ENCODE peak calls at places on chromosomes 2 and 18, in eight cellular contexts. One of them, this sample, is unnamed.

GRCh38 chr2:13056259-13056843 is 339.6 kb downstream of the TRIB2 start:
- DNase-seq in IMR-90: peak
- DNase-seq in astrocyte: no peak
- DNase-seq in GM23248: peak
- DNase-seq in fibroblast of lung: peak
- DNase-seq in PC-3: peak
- DNase-seq in H9: no peak
- DNase-seq in K562: no peak
- DNase-seq in this sample: peak

GRCh38 chr2:57448816-57449215 is 597.8 kb upstream of the VRK2 start:
- DNase-seq in H9: no peak
- DNase-seq in PC-3: no peak
- DNase-seq in IMR-90: no peak
- DNase-seq in fibroblast of lung: no peak
- DNase-seq in K562: no peak
- DNase-seq in GM23248: no peak
- DNase-seq in astrocyte: no peak
- DNase-seq in this sample: peak

GRCh38 chr2:79511320-79511951 is 1.4 kb upstream of the CTNNA2 start:
- DNase-seq in PC-3: peak
- DNase-seq in astrocyte: peak
- DNase-seq in K562: peak
- DNase-seq in IMR-90: peak
- DNase-seq in GM23248: peak
- DNase-seq in fibroblast of lung: peak
- DNase-seq in H9: peak
- DNase-seq in this sample: peak

GRCh38 chr2:157785866-157786662 is 90.1 kb downstream of the ACVR1 start:
- DNase-seq in astrocyte: peak
- DNase-seq in fibroblast of lung: no peak
- DNase-seq in K562: no peak
- DNase-seq in H9: no peak
- DNase-seq in IMR-90: peak
- DNase-seq in GM23248: peak
- DNase-seq in PC-3: peak
- DNase-seq in this sample: peak

GRCh38 chr18:54875063-54875462 is 46.8 kb downstream of the RAB27B start:
- DNase-seq in GM23248: no peak
- DNase-seq in astrocyte: no peak
- DNase-seq in K562: no peak
- DNase-seq in fibroblast of lung: no peak
- DNase-seq in IMR-90: no peak
- DNase-seq in PC-3: no peak
- DNase-seq in H9: no peak
- DNase-seq in this sample: no peak

GRCh38 chr2:109331864-109332848 is 203.2 kb downstream of the SH3RF3 start:
- DNase-seq in PC-3: peak
- DNase-seq in IMR-90: peak
- DNase-seq in H9: peak
- DNase-seq in GM23248: peak
- DNase-seq in astrocyte: peak
- DNase-seq in fibroblast of lung: peak
- DNase-seq in K562: no peak
- DNase-seq in this sample: peak

GRCh38 chr2:212958757-212959295 is 192.6 kb downstream of the IKZF2 start:
- DNase-seq in astrocyte: peak
- DNase-seq in K562: no peak
- DNase-seq in PC-3: no peak
- DNase-seq in fibroblast of lung: no peak
- DNase-seq in GM23248: peak
- DNase-seq in IMR-90: peak
- DNase-seq in H9: no peak
- DNase-seq in this sample: peak

GRCh38 chr18:46431522-46432171 is 225.4 kb downstream of the LOXHD1 start:
- DNase-seq in astrocyte: no peak
- DNase-seq in fibroblast of lung: no peak
- DNase-seq in GM23248: no peak
- DNase-seq in K562: no peak
- DNase-seq in IMR-90: no peak
- DNase-seq in H9: no peak
- DNase-seq in PC-3: no peak
- DNase-seq in this sample: no peak

GRCh38 chr18:73880387-73880786 is 267.2 kb downstream of the FBXO15 start:
- DNase-seq in fibroblast of lung: no peak
- DNase-seq in H9: no peak
- DNase-seq in GM23248: no peak
- DNase-seq in IMR-90: no peak
- DNase-seq in K562: no peak
- DNase-seq in PC-3: peak
- DNase-seq in astrocyte: no peak
- DNase-seq in this sample: no peak

GRCh38 chr2:39871291-39871761 is 92.3 kb upstream of the THUMPD2 start:
- DNase-seq in fibroblast of lung: peak
- DNase-seq in IMR-90: peak
- DNase-seq in K562: no peak
- DNase-seq in H9: no peak
- DNase-seq in astrocyte: peak
- DNase-seq in GM23248: peak
- DNase-seq in PC-3: peak
- DNase-seq in this sample: peak

GRCh38 chr2:76455910-76456309 is 745.2 kb upstream of the GCFC2 start:
- DNase-seq in GM23248: no peak
- DNase-seq in IMR-90: no peak
- DNase-seq in PC-3: no peak
- DNase-seq in H9: no peak
- DNase-seq in astrocyte: no peak
- DNase-seq in K562: no peak
- DNase-seq in fibroblast of lung: no peak
- DNase-seq in this sample: no peak

GRCh38 chr2:70534183-70534836 is 19.3 kb downstream of the TGFA start:
- DNase-seq in astrocyte: no peak
- DNase-seq in K562: no peak
- DNase-seq in PC-3: peak
- DNase-seq in GM23248: no peak
- DNase-seq in fibroblast of lung: no peak
- DNase-seq in IMR-90: no peak
- DNase-seq in H9: no peak
- DNase-seq in this sample: no peak

GRCh38 chr18:11759456-11759855 is 70.4 kb downstream of the GNAL start:
- DNase-seq in IMR-90: no peak
- DNase-seq in PC-3: no peak
- DNase-seq in astrocyte: no peak
- DNase-seq in K562: no peak
- DNase-seq in GM23248: no peak
- DNase-seq in H9: no peak
- DNase-seq in fibroblast of lung: no peak
- DNase-seq in this sample: no peak

GRCh38 chr2:125227843-125228392 is 1202.8 kb downstream of the CNTNAP5 start:
- DNase-seq in GM23248: no peak
- DNase-seq in H9: no peak
- DNase-seq in PC-3: no peak
- DNase-seq in astrocyte: no peak
- DNase-seq in fibroblast of lung: no peak
- DNase-seq in IMR-90: no peak
- DNase-seq in K562: no peak
- DNase-seq in this sample: no peak

GRCh38 chr2:198874502-198874858 is 583.3 kb downstream of the SATB2 start:
- DNase-seq in H9: no peak
- DNase-seq in fibroblast of lung: peak
- DNase-seq in GM23248: peak
- DNase-seq in PC-3: no peak
- DNase-seq in K562: no peak
- DNase-seq in astrocyte: peak
- DNase-seq in IMR-90: peak
- DNase-seq in this sample: no peak

GRCh38 chr2:44676379-44676778 is 265.1 kb upstream of the SIX3 start:
- DNase-seq in astrocyte: no peak
- DNase-seq in K562: no peak
- DNase-seq in GM23248: no peak
- DNase-seq in H9: no peak
- DNase-seq in PC-3: no peak
- DNase-seq in fibroblast of lung: no peak
- DNase-seq in IMR-90: no peak
- DNase-seq in this sample: no peak

GRCh38 chr2:192571636-192572035 is 376.9 kb upstream of the TMEFF2 start:
- DNase-seq in astrocyte: no peak
- DNase-seq in GM23248: no peak
- DNase-seq in fibroblast of lung: no peak
- DNase-seq in IMR-90: no peak
- DNase-seq in PC-3: no peak
- DNase-seq in H9: no peak
- DNase-seq in K562: no peak
- DNase-seq in this sample: no peak

GRCh38 chr2:219467736-219468075 is 31.0 kb upstream of the GMPPA start:
- DNase-seq in K562: no peak
- DNase-seq in H9: no peak
- DNase-seq in GM23248: no peak
- DNase-seq in astrocyte: no peak
- DNase-seq in IMR-90: no peak
- DNase-seq in fibroblast of lung: no peak
- DNase-seq in PC-3: no peak
- DNase-seq in this sample: no peak

GRCh38 chr18:7955175-7955574 is 388.1 kb downstream of the PTPRM start:
- DNase-seq in K562: no peak
- DNase-seq in H9: no peak
- DNase-seq in IMR-90: no peak
- DNase-seq in GM23248: no peak
- DNase-seq in astrocyte: no peak
- DNase-seq in fibroblast of lung: no peak
- DNase-seq in PC-3: no peak
- DNase-seq in this sample: no peak

GRCh38 chr18:7957297-7957696 is 390.2 kb downstream of the PTPRM start:
- DNase-seq in K562: no peak
- DNase-seq in PC-3: no peak
- DNase-seq in IMR-90: no peak
- DNase-seq in astrocyte: no peak
- DNase-seq in H9: no peak
- DNase-seq in fibroblast of lung: no peak
- DNase-seq in GM23248: no peak
- DNase-seq in this sample: no peak

GRCh38 chr18:7954229-7954628 is 387.1 kb downstream of the PTPRM start:
- DNase-seq in K562: no peak
- DNase-seq in GM23248: peak
- DNase-seq in astrocyte: peak
- DNase-seq in fibroblast of lung: peak
- DNase-seq in H9: no peak
- DNase-seq in PC-3: peak
- DNase-seq in IMR-90: peak
- DNase-seq in this sample: no peak

GRCh38 chr18:7958081-7958896 is 391.2 kb downstream of the PTPRM start:
- DNase-seq in GM23248: peak
- DNase-seq in fibroblast of lung: peak
- DNase-seq in K562: no peak
- DNase-seq in H9: no peak
- DNase-seq in astrocyte: peak
- DNase-seq in IMR-90: peak
- DNase-seq in PC-3: peak
- DNase-seq in this sample: peak

DNA sequence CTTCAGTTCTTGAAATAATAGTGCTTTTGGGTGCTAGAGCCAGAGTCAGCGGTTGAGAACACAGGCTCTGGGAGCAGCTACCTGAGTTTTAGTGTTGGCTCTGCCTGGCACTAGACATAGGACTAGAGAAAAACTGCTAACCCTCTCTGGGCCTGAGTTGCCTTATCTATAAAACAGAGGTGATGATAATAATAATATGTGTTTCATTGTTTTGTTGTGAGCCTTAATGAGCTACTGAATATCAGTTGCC is 391.7 kb downstream of the PTPRM start:
- DNase-seq in astrocyte: no peak
- DNase-seq in H9: no peak
- DNase-seq in GM23248: peak
- DNase-seq in IMR-90: no peak
- DNase-seq in fibroblast of lung: no peak
- DNase-seq in K562: no peak
- DNase-seq in PC-3: no peak
- DNase-seq in this sample: no peak
- H3K9ac ChIP-seq in astrocyte: peak
- H3K9ac ChIP-seq in H9: no peak
- H3K9ac ChIP-seq in GM23248: no peak
- H3K9ac ChIP-seq in IMR-90: no peak
- H3K9ac ChIP-seq in fibroblast of lung: peak
- H3K9ac ChIP-seq in K562: no peak
- H3K9ac ChIP-seq in PC-3: peak
- H3K9ac ChIP-seq in this sample: peak

GRCh38 chr2:235698504-235698903 is 204.7 kb downstream of the AGAP1 start:
- DNase-seq in K562: no peak
- DNase-seq in GM23248: no peak
- DNase-seq in PC-3: no peak
- DNase-seq in H9: no peak
- DNase-seq in IMR-90: no peak
- DNase-seq in astrocyte: no peak
- DNase-seq in fibroblast of lung: no peak
- DNase-seq in this sample: no peak
- H3K9ac ChIP-seq in K562: no peak
- H3K9ac ChIP-seq in GM23248: no peak
- H3K9ac ChIP-seq in PC-3: no peak
- H3K9ac ChIP-seq in H9: no peak
- H3K9ac ChIP-seq in IMR-90: no peak
- H3K9ac ChIP-seq in astrocyte: no peak
- H3K9ac ChIP-seq in fibroblast of lung: no peak
- H3K9ac ChIP-seq in this sample: no peak

DNA sequence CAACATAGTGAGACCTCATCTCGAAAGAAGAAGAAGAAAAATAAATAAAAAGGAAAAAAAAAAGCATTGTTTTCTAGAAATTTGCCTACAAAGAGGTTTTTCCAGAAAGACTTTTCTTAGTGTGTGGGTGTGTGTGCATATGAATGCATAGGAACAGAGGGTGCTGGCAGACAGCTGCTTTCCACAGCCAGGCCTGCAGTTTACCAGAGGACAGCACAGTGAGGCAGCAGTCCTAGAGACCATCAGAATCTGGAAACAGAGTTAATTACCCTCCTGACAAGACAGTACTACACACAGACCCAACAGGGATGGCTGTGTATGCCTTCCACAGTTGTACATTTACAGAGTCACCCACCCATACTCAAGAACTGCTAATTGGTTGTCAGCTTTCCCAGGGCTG is 104.7 kb downstream of the FEZ2 start:
- DNase-seq in PC-3: no peak
- DNase-seq in astrocyte: no peak
- DNase-seq in H9: no peak
- DNase-seq in IMR-90: peak
- DNase-seq in K562: no peak
- DNase-seq in fibroblast of lung: no peak
- DNase-seq in GM23248: peak
- DNase-seq in this sample: no peak
- H3K9ac ChIP-seq in PC-3: no peak
- H3K9ac ChIP-seq in astrocyte: peak
- H3K9ac ChIP-seq in H9: peak
- H3K9ac ChIP-seq in IMR-90: peak
- H3K9ac ChIP-seq in K562: no peak
- H3K9ac ChIP-seq in fibroblast of lung: no peak
- H3K9ac ChIP-seq in GM23248: peak
- H3K9ac ChIP-seq in this sample: no peak

DNA sequence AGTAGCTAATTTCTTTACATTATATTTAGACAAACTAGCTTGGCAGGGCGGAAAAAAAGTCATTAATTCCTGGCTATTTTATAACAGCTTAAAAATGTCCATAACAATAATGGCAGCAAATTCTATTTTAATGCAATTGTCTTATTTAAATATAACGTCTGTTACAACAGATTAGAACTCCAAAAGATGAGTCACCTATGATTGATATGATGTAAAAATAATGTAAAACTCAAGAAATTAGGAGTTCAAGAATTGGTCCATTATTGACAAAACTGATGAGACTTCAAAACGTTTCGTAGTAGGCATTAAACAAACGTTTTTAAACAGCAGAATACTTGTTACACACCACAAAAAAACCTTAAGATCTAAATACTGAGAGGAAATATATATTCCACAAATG is 2.7 kb downstream of the XPO1 start:
- DNase-seq in IMR-90: no peak
- DNase-seq in fibroblast of lung: peak
- DNase-seq in PC-3: no peak
- DNase-seq in astrocyte: no peak
- DNase-seq in GM23248: peak
- DNase-seq in K562: no peak
- DNase-seq in H9: no peak
- DNase-seq in this sample: peak
- H3K9ac ChIP-seq in IMR-90: no peak
- H3K9ac ChIP-seq in fibroblast of lung: peak
- H3K9ac ChIP-seq in PC-3: peak
- H3K9ac ChIP-seq in astrocyte: peak
- H3K9ac ChIP-seq in GM23248: peak
- H3K9ac ChIP-seq in K562: peak
- H3K9ac ChIP-seq in H9: peak
- H3K9ac ChIP-seq in this sample: peak

This sample was measured in adipocyte.